ENCODE peak calls at places on chromosomes 3 and 15, in four cellular contexts. X is GM12865, T is kidney, S is cardiac fibroblast. A is an unnamed sample.

GRCh38 chr15:101103589-101103988 is 148.3 kb downstream of the CHSY1 start:
- DNase-seq in X (no peak), S (no peak), T (peak), A (no peak)

GRCh38 chr15:93089855-93090305 is 869 bp upstream of the RGMA start:
- DNase-seq in X (no peak), T (no peak), S (peak), A (no peak)

GRCh38 chr15:58117619-58118018 is 20.6 kb upstream of the AQP9 start:
- DNase-seq in T (no peak), S (no peak), X (no peak), A (no peak)

GRCh38 chr15:88727439-88727838 is 75.8 kb upstream of the ACAN start:
- DNase-seq in X (no peak), S (no peak), T (no peak), A (no peak)

GRCh38 chr3:197495059-197495455 is 60.7 kb downstream of the BDH1 start:
- DNase-seq in S (peak), T (no peak), X (peak), A (peak)

GRCh38 chr3:58106640-58107039 is 98.4 kb downstream of the FLNB start:
- DNase-seq in T (no peak), S (no peak), X (no peak), A (no peak)

GRCh38 chr3:16668776-16669545 is 63.7 kb upstream of the DAZL start:
- DNase-seq in T (no peak), S (no peak), X (no peak), A (no peak)

GRCh38 chr3:73177827-73178226 is 116.4 kb downstream of the EBLN2 start:
- DNase-seq in X (no peak), S (no peak), T (no peak), A (no peak)

GRCh38 chr15:75732206-75732808 is 19.7 kb upstream of the CSPG4 start:
- DNase-seq in S (no peak), T (peak), X (no peak), A (no peak)

GRCh38 chr3:70119892-70120291 is 120.4 kb downstream of the SAMMSON start:
- DNase-seq in T (no peak), S (no peak), X (no peak), A (no peak)

GRCh38 chr15:76006136-76006778 is 6.0 kb downstream of the NRG4 start:
- DNase-seq in S (peak), X (no peak), T (no peak), A (peak)

GRCh38 chr3:111593666-111594065 is 1.5 kb downstream of the ZBED2 start:
- DNase-seq in S (no peak), X (no peak), T (no peak), A (no peak)

GRCh38 chr3:115728013-115728412 is 104.7 kb downstream of the GAP43 start:
- DNase-seq in T (no peak), X (no peak), S (no peak), A (no peak)

GRCh38 chr3:98022978-98023820 is 11.9 kb downstream of the GABRR3 start:
- DNase-seq in T (peak), X (peak), S (peak), A (peak)

GRCh38 chr3:126131881-126132750 is 48.2 kb upstream of the SLC41A3 start:
- DNase-seq in T (peak), X (no peak), S (no peak), A (no peak)

GRCh38 chr15:72302955-72303354 is 17.0 kb downstream of the CELF6 start:
- DNase-seq in X (no peak), S (no peak), T (no peak), A (peak)

GRCh38 chr3:126530171-126531050 is 6.5 kb downstream of the CHST13 start:
- DNase-seq in X (peak), S (no peak), T (peak), A (no peak)

GRCh38 chr15:52735231-52736089 is 54.7 kb downstream of the ONECUT1 start:
- DNase-seq in T (no peak), X (peak), S (peak), A (peak)

GRCh38 chr15:51625236-51625635 is 2.7 kb upstream of the DMXL2 start:
- DNase-seq in T (no peak), S (no peak), X (peak), A (no peak)

GRCh38 chr3:153338487-153338886 is 176.5 kb downstream of the RAP2B start:
- DNase-seq in S (peak), X (no peak), T (no peak), A (peak)

GRCh38 chr3:9732080-9732752 is 681 bp downstream of the BRPF1 start:
- DNase-seq in X (peak), T (peak), S (peak), A (peak)

GRCh38 chr3:167066977-167067843 is 312.9 kb downstream of the ZBBX start:
- DNase-seq in S (no peak), T (no peak), X (no peak), A (no peak)

GRCh38 chr3:35773398-35773797 is 134.1 kb downstream of the ARPP21 start:
- DNase-seq in S (no peak), X (no peak), T (no peak), A (no peak)

GRCh38 chr3:112376996-112377395 is 44.0 kb downstream of the CD200 start:
- DNase-seq in S (peak), X (no peak), T (no peak), A (peak)

GRCh38 chr3:128987701-128988100 is 6.2 kb downstream of the CFAP92 start:
- DNase-seq in T (no peak), X (no peak), S (no peak), A (no peak)

GRCh38 chr15:71288348-71288955 is 173.2 kb downstream of the THSD4 start:
- DNase-seq in X (no peak), S (peak), T (no peak), A (peak)

GRCh38 chr15:90660195-90660995 is 56.8 kb upstream of the BLM start:
- DNase-seq in T (peak), S (peak), X (peak), A (peak)

GRCh38 chr3:41131224-41131623 is 68.1 kb upstream of the CTNNB1 start:
- DNase-seq in S (no peak), X (no peak), T (no peak), A (peak)

DNA sequence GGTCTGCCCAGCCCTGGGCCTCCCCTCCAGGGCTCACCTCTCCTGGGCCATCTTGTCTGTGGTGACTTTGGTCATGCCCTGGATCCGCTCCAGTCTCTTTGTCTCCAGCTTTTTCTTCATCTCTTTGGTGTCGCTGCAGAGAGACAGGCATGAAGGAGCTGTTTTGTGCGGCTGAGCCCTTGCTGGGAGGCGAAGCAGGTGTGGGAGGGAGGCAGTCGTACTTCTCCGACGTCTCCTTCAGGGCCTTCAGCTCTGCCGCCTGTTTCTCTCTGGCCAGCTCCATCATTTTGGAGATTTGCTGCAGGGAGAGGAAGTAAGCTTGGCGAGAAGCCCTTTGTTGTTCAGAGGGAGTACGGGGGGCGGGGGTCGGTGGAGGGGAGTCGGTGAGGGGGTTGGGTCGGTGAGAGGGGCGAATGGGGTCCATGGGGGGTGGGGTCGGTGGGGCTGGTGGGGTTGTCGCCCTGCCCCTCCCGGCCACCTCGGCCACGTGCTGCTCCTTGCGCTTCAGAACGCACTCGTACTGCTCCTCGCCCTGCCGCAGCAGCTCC is 7.8 kb upstream of the ANKRD63 start:
- DNase-seq in T (no peak), X (no peak), S (no peak), A (no peak)
- H3K4me3 ChIP-seq in T (peak), X (no peak), S (no peak), A (peak)

DNA sequence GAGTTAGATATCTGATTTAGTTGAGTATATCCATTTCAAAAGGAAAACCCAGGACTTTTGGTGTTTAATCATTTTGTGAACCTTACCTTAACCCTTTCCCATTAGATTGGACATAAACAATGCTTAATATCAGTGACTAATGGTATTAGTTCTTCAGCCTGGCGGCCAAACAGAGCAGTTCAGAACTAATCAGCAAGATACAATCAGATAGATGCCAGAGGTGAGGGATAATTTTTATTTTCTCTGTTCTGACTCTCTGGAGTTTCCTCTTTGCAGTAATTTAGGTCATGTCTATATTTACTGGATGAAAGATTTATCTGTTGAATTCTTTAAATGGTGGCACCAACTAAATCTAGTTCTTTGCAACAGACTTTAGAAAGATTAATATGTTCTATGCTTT is 337.8 kb downstream of the ROBO2 start:
- DNase-seq in S (no peak), T (no peak), X (no peak), A (no peak)
- TF ChIP-seq CTCF in S (no peak), T (no peak), X (no peak), A (no peak)

GRCh38 chr15:55740981-55741591 is 1.9 kb downstream of the PRTG start:
- DNase-seq in T (no peak), X (no peak), S (no peak), A (no peak)
- H3K4me3 ChIP-seq in T (peak), X (no peak), S (no peak), A (no peak)

GRCh38 chr15:40564591-40565332 is at the start of gene CCDC32:
- DNase-seq in X (peak), T (peak), S (peak), A (peak)

GRCh38 chr15:40569139-40569953 is at the start of gene RPUSD2:
- DNase-seq in T (peak), X (peak), S (peak), A (peak)

GRCh38 chr15:40562691-40563090 is 2.2 kb downstream of the CCDC32 start:
- DNase-seq in S (no peak), X (no peak), T (no peak), A (no peak)

GRCh38 chr15:40565333-40566238 is 744 bp upstream of the CCDC32 start:
- DNase-seq in T (no peak), S (no peak), X (no peak), A (no peak)

DNA sequence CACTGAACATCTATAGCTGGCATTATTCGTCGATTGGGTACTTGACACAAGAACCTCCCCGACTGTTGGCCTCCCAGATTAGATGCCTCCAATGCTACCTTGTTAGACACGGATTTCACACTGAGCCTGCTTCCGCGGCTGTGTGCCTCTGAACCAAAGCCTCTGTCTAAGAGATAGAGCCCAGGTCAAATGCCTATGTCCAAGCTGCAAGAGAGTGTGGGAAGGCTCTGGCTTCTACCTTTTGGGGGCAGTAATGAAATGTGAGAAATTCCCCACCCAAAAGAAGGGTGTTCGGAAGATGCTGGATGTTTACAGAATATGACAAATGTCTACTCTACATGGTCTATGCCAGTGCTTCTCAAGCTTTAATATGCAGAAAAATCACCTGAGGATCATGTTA is 2.0 kb upstream of the RPUSD2 start:
- DNase-seq in S (peak), T (no peak), X (no peak), A (no peak)
- TF ChIP-seq CTCF in S (peak), T (no peak), X (peak), A (no peak)

DNA sequence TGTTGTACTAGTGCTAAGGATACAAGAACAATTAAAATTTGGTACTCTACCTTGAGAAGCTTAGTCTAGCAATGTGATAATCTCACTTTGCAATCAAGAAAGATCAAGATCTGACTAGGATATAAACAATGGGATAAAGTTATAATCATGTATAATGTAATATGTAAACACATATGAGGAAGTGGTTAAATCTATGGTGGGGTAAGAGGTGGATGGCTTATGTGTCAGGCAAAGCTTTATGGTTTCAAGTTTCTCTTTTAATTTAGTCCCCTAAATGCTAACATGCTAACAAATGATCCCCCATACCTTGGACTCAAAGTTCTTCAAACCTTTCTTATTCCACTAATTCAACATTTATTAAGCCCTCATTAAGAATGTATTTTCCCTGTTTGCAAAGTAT is 2.5 kb downstream of the RSL24D1 start:
- DNase-seq in X (peak), S (no peak), T (no peak), A (peak)
- H3K4me3 ChIP-seq in X (peak), S (no peak), T (no peak), A (no peak)

A was measured in epithelial cell of esophagus.